ENCODE peak calls at places on chromosomes 3 and 15, in nine cellular contexts. N is hepatocyte, Z is PC-3, Y is OCI-LY7, P is neural progenitor cell, E is GM23338, A is HCT116, U is SK-N-SH, H is MM.1S. V is an unnamed sample.
A peak's percentile ranks its signal among the peaks of the same experiment; 100 is the strongest.

GRCh38 chr15:58506064-58506490 is 74.3 kb downstream of the LIPC start:
- DNase-seq in A (no peak), E (no peak), P (no peak), Y (no peak), U (no peak), N (no peak), Z (no peak), H (no peak), V (peak; percentile 38)

GRCh38 chr3:195906865-195907729 is 1.3 kb downstream of the TNK2 start:
- DNase-seq in E (peak; percentile 46), A (no peak), U (no peak), N (no peak), H (peak; percentile 94), P (no peak), Y (peak; percentile 66), Z (peak; percentile 78), V (no peak)

GRCh38 chr15:52657338-52657737 is 21.9 kb downstream of the ATOSA start:
- DNase-seq in N (no peak), U (no peak), H (no peak), E (no peak), A (no peak), P (no peak), Z (peak; percentile 86), Y (no peak), V (peak; percentile 93)

GRCh38 chr15:67085237-67085817 is 19.9 kb downstream of the SMAD3 start:
- DNase-seq in A (no peak), U (no peak), N (no peak), Z (no peak), H (no peak), E (no peak), Y (peak; percentile 54), P (no peak), V (peak; percentile 37)

GRCh38 chr3:24149032-24149431 is 203.9 kb downstream of the NR1D2 start:
- DNase-seq in E (peak; percentile 66), A (no peak), Y (peak; percentile 11), P (peak; percentile 44), Z (peak; percentile 41), U (no peak), N (no peak), H (no peak), V (no peak)

GRCh38 chr3:30320392-30320791 is 286.0 kb upstream of the TGFBR2 start:
- DNase-seq in H (no peak), Y (no peak), E (no peak), N (no peak), Z (no peak), P (peak; percentile 24), A (no peak), U (no peak), V (no peak)

GRCh38 chr3:56806407-56806806 is 4.7 kb upstream of the ARHGEF3 start:
- DNase-seq in Z (no peak), E (no peak), Y (no peak), N (peak; percentile 22), A (no peak), H (no peak), P (no peak), U (no peak), V (no peak)

GRCh38 chr3:28576590-28577220 is 228.1 kb upstream of the AZI2 start:
- DNase-seq in H (no peak), P (peak; percentile 55), A (no peak), Z (no peak), N (no peak), E (peak; percentile 23), U (peak; percentile 23), Y (no peak), V (peak; percentile 21)

GRCh38 chr3:58899159-58899952 is 150.5 kb downstream of the CFAP20DC start:
- DNase-seq in H (no peak), U (peak; percentile 36), E (no peak), Y (no peak), P (no peak), N (peak; percentile 20), Z (peak; percentile 47), A (no peak), V (peak; percentile 12)

GRCh38 chr3:104763007-104763406 is 603.7 kb upstream of the ALCAM start:
- DNase-seq in H (no peak), U (no peak), Z (peak; percentile 17), N (no peak), E (peak; percentile 14), A (no peak), Y (no peak), P (no peak), V (peak; percentile 4)

GRCh38 chr3:122415762-122416654 is at the start of gene WDR5B:
- DNase-seq in H (peak; percentile 98), Y (peak; percentile 98), Z (peak; percentile 99), P (peak; percentile 98), E (peak; percentile 99), N (peak; percentile 99), A (peak; percentile 94), U (peak; percentile 93), V (peak; percentile 98)

GRCh38 chr3:133548090-133548489 is 25.4 kb upstream of the CDV3 start:
- DNase-seq in E (no peak), A (no peak), Z (no peak), U (no peak), H (peak; percentile 49), P (no peak), N (no peak), Y (no peak), V (peak; percentile 71)

GRCh38 chr3:146589899-146590508 is 15.1 kb downstream of the PLSCR5 start:
- DNase-seq in E (peak; percentile 42), H (peak; percentile 53), Z (peak; percentile 73), N (peak; percentile 63), P (peak; percentile 42), A (peak; percentile 27), Y (peak; percentile 26), U (peak; percentile 12), V (peak; percentile 73)

GRCh38 chr3:57518276-57518914 is 25.7 kb downstream of the DNAH12 start:
- DNase-seq in E (no peak), P (no peak), H (no peak), U (no peak), A (peak; percentile 1), Z (peak; percentile 42), Y (no peak), N (no peak), V (peak; percentile 12)

GRCh38 chr3:36219398-36219797 is 160.9 kb upstream of the STAC start:
- DNase-seq in Y (no peak), E (no peak), H (no peak), P (no peak), U (no peak), A (no peak), Z (peak; percentile 49), N (no peak), V (peak; percentile 74)

DNA sequence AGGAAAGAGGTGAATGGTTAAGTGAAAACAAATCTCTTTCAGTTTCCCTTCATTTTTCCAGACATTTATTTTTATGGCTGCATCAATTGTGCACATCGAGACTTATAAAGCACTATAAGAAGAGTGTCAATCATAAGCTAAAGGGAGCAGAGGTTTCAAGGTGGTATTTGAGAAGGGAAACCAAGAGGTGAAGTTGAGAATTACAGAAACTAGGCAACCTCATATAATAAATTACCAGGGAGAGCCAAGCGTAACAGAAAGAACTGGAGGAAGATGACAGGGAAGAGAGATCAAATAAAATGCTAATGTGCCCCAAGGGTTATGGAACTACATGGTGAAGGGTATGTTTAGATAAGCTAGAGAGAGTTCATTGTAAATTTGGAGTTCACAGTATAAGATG is 6.3 kb upstream of the CCDC54 start:
- DNase-seq in Y (no peak), N (no peak), U (no peak), H (no peak), P (no peak), A (no peak), Z (no peak), E (no peak), V (no peak)
- TF ChIP-seq EZH2phosphoT487 in Y (no peak), N (no peak), U (no peak), H (no peak), P (no peak), A (no peak), Z (no peak), E (no peak), V (no peak)

GRCh38 chr3:71921036-71921435 is 136.1 kb upstream of the PROK2 start:
- DNase-seq in Y (no peak), U (no peak), E (no peak), A (no peak), H (no peak), N (no peak), P (no peak), Z (no peak), V (no peak)

GRCh38 chr3:71912839-71913495 is 128.0 kb upstream of the PROK2 start:
- DNase-seq in H (no peak), U (no peak), P (no peak), Y (no peak), A (no peak), N (no peak), E (no peak), Z (no peak), V (no peak)

GRCh38 chr3:71917540-71917939 is 132.6 kb upstream of the PROK2 start:
- DNase-seq in P (no peak), Z (no peak), E (no peak), U (no peak), A (no peak), Y (no peak), H (no peak), N (no peak), V (no peak)

GRCh38 chr3:71919572-71919971 is 134.6 kb upstream of the PROK2 start:
- DNase-seq in Z (no peak), A (no peak), H (no peak), U (no peak), E (no peak), Y (no peak), P (no peak), N (no peak), V (no peak)

GRCh38 chr3:71916747-71917369 is 131.9 kb upstream of the PROK2 start:
- DNase-seq in Y (no peak), A (no peak), N (no peak), U (peak; percentile 20), H (no peak), P (no peak), Z (no peak), E (no peak), V (peak; percentile 82)
- H3K4me1 ChIP-seq in Y (no peaks in the 10 kb centered on the region), A (no peaks in the 10 kb centered on the region), N (no peaks in the 10 kb centered on the region), U (peaks cover 4% of the 10 kb centered on the region), H (peaks cover 4% of the 10 kb centered on the region), P (peaks cover 6% of the 10 kb centered on the region), Z (no peaks in the 10 kb centered on the region), E (no peaks in the 10 kb centered on the region), V (no peaks in the 10 kb centered on the region)

DNA sequence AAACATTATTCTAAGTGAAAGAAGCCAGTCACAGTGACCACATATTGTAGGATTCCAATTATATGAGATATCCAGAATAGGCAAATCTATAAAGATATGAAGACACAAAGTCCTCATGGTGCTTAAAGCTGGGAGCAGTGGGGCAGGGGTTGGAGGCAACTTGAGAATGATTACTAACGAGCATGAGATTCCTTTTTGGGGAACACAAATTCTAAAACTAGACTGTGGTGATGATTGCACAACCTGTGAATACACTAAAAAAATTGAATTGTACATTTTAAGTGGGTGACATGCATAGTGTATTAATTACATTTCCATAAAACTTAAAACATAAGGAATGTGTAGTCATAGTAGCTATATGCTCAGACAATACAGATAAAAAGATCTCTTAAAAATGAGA is 103.2 kb downstream of the DPH6 start:
- DNase-seq in Z (no peak), N (no peak), P (no peak), U (no peak), H (no peak), E (no peak), A (no peak), Y (no peak), V (peak; percentile 6)
- TF ChIP-seq EZH2phosphoT487 in Z (no peak), N (no peak), P (no peak), U (no peak), H (no peak), E (no peak), A (no peak), Y (no peak), V (no peak)

DNA sequence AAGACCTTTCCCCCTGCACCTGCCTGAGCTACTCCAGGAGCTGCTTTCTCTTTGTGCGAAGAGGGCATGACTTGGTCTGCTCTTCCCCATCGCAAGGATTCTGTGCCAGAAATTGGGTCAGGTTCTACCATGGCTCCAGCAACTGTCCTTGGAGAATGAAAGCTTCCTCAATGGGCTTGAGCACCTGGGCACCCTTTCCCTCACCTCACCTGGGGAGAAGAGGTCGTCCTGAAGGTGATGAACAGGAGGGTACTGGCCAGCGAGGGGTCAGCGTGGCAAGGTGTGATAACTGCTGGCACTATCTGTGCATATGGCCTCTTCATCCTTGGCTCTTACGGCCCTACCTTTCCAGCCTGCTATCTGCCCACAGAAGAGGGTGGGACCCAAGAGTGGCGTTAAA is 899 bp upstream of the RBM15B start:
- DNase-seq in A (no peak), Z (no peak), Y (no peak), P (no peak), U (no peak), H (no peak), N (no peak), E (no peak), V (no peak)
- H3K4me1 ChIP-seq in A (peaks cover 48% of the 10 kb centered on the region), Z (peaks cover 49% of the 10 kb centered on the region), Y (peaks cover 78% of the 10 kb centered on the region), P (peaks cover 38% of the 10 kb centered on the region), U (peaks cover 72% of the 10 kb centered on the region), H (peaks cover 44% of the 10 kb centered on the region), N (peaks cover 65% of the 10 kb centered on the region), E (peaks cover 31% of the 10 kb centered on the region), V (peaks cover 35% of the 10 kb centered on the region)